ENCODE peak calls at places on chromosome 12, in six cellular contexts. One of them, this sample, is unnamed.

GRCh38 chr12:27545666-27546065 is 21.7 kb downstream of the PPFIBP1 start:
- DNase-seq in CD8-positive, alpha-beta T cell: no peak
- DNase-seq in H9: no peak
- DNase-seq in Caco-2: no peak
- DNase-seq in upper lobe of right lung: no peak
- DNase-seq in ovary: no peak
- DNase-seq in this sample: no peak

GRCh38 chr12:27814851-27815591 is 35.0 kb upstream of the MANSC4 start:
- DNase-seq in CD8-positive, alpha-beta T cell: no peak
- DNase-seq in H9: no peak
- DNase-seq in Caco-2: peak; percentile 23
- DNase-seq in upper lobe of right lung: no peak
- DNase-seq in ovary: no peak
- DNase-seq in this sample: no peak

GRCh38 chr12:111363578-111363977 is 5.3 kb downstream of the PHETA1 start:
- DNase-seq in CD8-positive, alpha-beta T cell: no peak
- DNase-seq in H9: no peak
- DNase-seq in Caco-2: no peak
- DNase-seq in upper lobe of right lung: no peak
- DNase-seq in ovary: no peak
- DNase-seq in this sample: no peak

GRCh38 chr12:57154076-57154475 is 6.7 kb upstream of the LRP1-AS start:
- DNase-seq in CD8-positive, alpha-beta T cell: no peak
- DNase-seq in H9: no peak
- DNase-seq in Caco-2: no peak
- DNase-seq in upper lobe of right lung: no peak
- DNase-seq in ovary: no peak
- DNase-seq in this sample: no peak

GRCh38 chr12:65952737-65953209 is 128.5 kb downstream of the HMGA2 start:
- DNase-seq in CD8-positive, alpha-beta T cell: no peak
- DNase-seq in H9: no peak
- DNase-seq in Caco-2: no peak
- DNase-seq in upper lobe of right lung: no peak
- DNase-seq in ovary: no peak
- DNase-seq in this sample: no peak

GRCh38 chr12:51839310-51839943 is 9.1 kb downstream of the FIGNL2 start:
- DNase-seq in CD8-positive, alpha-beta T cell: no peak
- DNase-seq in H9: no peak
- DNase-seq in Caco-2: no peak
- DNase-seq in upper lobe of right lung: no peak
- DNase-seq in ovary: no peak
- DNase-seq in this sample: no peak

GRCh38 chr12:56261503-56262230 is 3.5 kb upstream of the ANKRD52 start:
- DNase-seq in CD8-positive, alpha-beta T cell: no peak
- DNase-seq in H9: no peak
- DNase-seq in Caco-2: peak; percentile 71
- DNase-seq in upper lobe of right lung: no peak
- DNase-seq in ovary: no peak
- DNase-seq in this sample: no peak

GRCh38 chr12:12508612-12509011 is 54.1 kb downstream of the DUSP16 start:
- DNase-seq in CD8-positive, alpha-beta T cell: no peak
- DNase-seq in H9: no peak
- DNase-seq in Caco-2: no peak
- DNase-seq in upper lobe of right lung: no peak
- DNase-seq in ovary: no peak
- DNase-seq in this sample: no peak

GRCh38 chr12:124827588-124828184 is 36.0 kb downstream of the SCARB1 start:
- DNase-seq in CD8-positive, alpha-beta T cell: no peak
- DNase-seq in H9: no peak
- DNase-seq in Caco-2: peak; percentile 55
- DNase-seq in upper lobe of right lung: no peak
- DNase-seq in ovary: no peak
- DNase-seq in this sample: no peak

GRCh38 chr12:64160021-64160717 is 61.9 kb downstream of the KICS2 start:
- DNase-seq in CD8-positive, alpha-beta T cell: no peak
- DNase-seq in H9: no peak
- DNase-seq in Caco-2: no peak
- DNase-seq in upper lobe of right lung: no peak
- DNase-seq in ovary: no peak
- DNase-seq in this sample: no peak

GRCh38 chr12:117240356-117240755 is 50.1 kb upstream of the FBXO21 start:
- DNase-seq in CD8-positive, alpha-beta T cell: no peak
- DNase-seq in H9: no peak
- DNase-seq in Caco-2: no peak
- DNase-seq in upper lobe of right lung: no peak
- DNase-seq in ovary: no peak
- DNase-seq in this sample: no peak

GRCh38 chr12:88805692-88806091 is 225.4 kb upstream of the KITLG start:
- DNase-seq in CD8-positive, alpha-beta T cell: no peak
- DNase-seq in H9: peak; percentile 27
- DNase-seq in Caco-2: no peak
- DNase-seq in upper lobe of right lung: no peak
- DNase-seq in ovary: no peak
- DNase-seq in this sample: no peak

GRCh38 chr12:86917121-86917520 is 660.9 kb upstream of the MGAT4C start:
- DNase-seq in CD8-positive, alpha-beta T cell: no peak
- DNase-seq in H9: no peak
- DNase-seq in Caco-2: no peak
- DNase-seq in upper lobe of right lung: no peak
- DNase-seq in ovary: no peak
- DNase-seq in this sample: no peak

GRCh38 chr12:53939141-53940108 is 794 bp downstream of the HOXC13 start:
- DNase-seq in CD8-positive, alpha-beta T cell: no peak
- DNase-seq in H9: peak; percentile 65
- DNase-seq in Caco-2: peak; percentile 82
- DNase-seq in upper lobe of right lung: no peak
- DNase-seq in ovary: no peak
- DNase-seq in this sample: no peak

GRCh38 chr12:14948672-14949071 is 10.3 kb upstream of the ERP27 start:
- DNase-seq in CD8-positive, alpha-beta T cell: peak; percentile 65
- DNase-seq in H9: no peak
- DNase-seq in Caco-2: no peak
- DNase-seq in upper lobe of right lung: no peak
- DNase-seq in ovary: peak; percentile 41
- DNase-seq in this sample: peak; percentile 81

GRCh38 chr12:85979641-85980040 is 105.5 kb downstream of the NTS start:
- DNase-seq in CD8-positive, alpha-beta T cell: no peak
- DNase-seq in H9: no peak
- DNase-seq in Caco-2: no peak
- DNase-seq in upper lobe of right lung: no peak
- DNase-seq in ovary: no peak
- DNase-seq in this sample: no peak

GRCh38 chr12:69834147-69834546 is 9.1 kb downstream of the MYRFL start:
- DNase-seq in CD8-positive, alpha-beta T cell: no peak
- DNase-seq in H9: no peak
- DNase-seq in Caco-2: no peak
- DNase-seq in upper lobe of right lung: no peak
- DNase-seq in ovary: no peak
- DNase-seq in this sample: no peak

GRCh38 chr12:97756066-97756701 is 293.6 kb downstream of the RMST start:
- DNase-seq in CD8-positive, alpha-beta T cell: no peak
- DNase-seq in H9: no peak
- DNase-seq in Caco-2: no peak
- DNase-seq in upper lobe of right lung: no peak
- DNase-seq in ovary: no peak
- DNase-seq in this sample: no peak

GRCh38 chr12:109264095-109264942 is 44.8 kb downstream of the FOXN4 start:
- DNase-seq in CD8-positive, alpha-beta T cell: no peak
- DNase-seq in H9: peak; percentile 96
- DNase-seq in Caco-2: peak; percentile 90
- DNase-seq in upper lobe of right lung: peak; percentile 80
- DNase-seq in ovary: peak; percentile 70
- DNase-seq in this sample: no peak

GRCh38 chr12:182381-182883 is 31.5 kb downstream of the SLC6A12 start:
- DNase-seq in CD8-positive, alpha-beta T cell: no peak
- DNase-seq in H9: no peak
- DNase-seq in Caco-2: no peak
- DNase-seq in upper lobe of right lung: no peak
- DNase-seq in ovary: no peak
- DNase-seq in this sample: no peak

GRCh38 chr12:108691995-108692808 is 39.1 kb downstream of the CORO1C start:
- DNase-seq in CD8-positive, alpha-beta T cell: peak; percentile 24
- DNase-seq in H9: no peak
- DNase-seq in Caco-2: no peak
- DNase-seq in upper lobe of right lung: no peak
- DNase-seq in ovary: no peak
- DNase-seq in this sample: no peak

GRCh38 chr12:31323466-31324115 is 2.4 kb downstream of the SINHCAF start:
- DNase-seq in CD8-positive, alpha-beta T cell: peak; percentile 67
- DNase-seq in H9: peak; percentile 50
- DNase-seq in Caco-2: no peak
- DNase-seq in upper lobe of right lung: peak; percentile 80
- DNase-seq in ovary: peak; percentile 58
- DNase-seq in this sample: peak; percentile 79

GRCh38 chr12:60704171-60704914 is 1108.5 kb downstream of the SLC16A7 start:
- DNase-seq in CD8-positive, alpha-beta T cell: no peak
- DNase-seq in H9: no peak
- DNase-seq in Caco-2: no peak
- DNase-seq in upper lobe of right lung: no peak
- DNase-seq in ovary: no peak
- DNase-seq in this sample: no peak

GRCh38 chr12:65171870-65172269 is 2.5 kb downstream of the LEMD3 start:
- DNase-seq in CD8-positive, alpha-beta T cell: no peak
- DNase-seq in H9: no peak
- DNase-seq in Caco-2: no peak
- DNase-seq in upper lobe of right lung: no peak
- DNase-seq in ovary: no peak
- DNase-seq in this sample: peak; percentile 50

GRCh38 chr12:230925-231671 is 17.1 kb upstream of the SLC6A12 start:
- DNase-seq in CD8-positive, alpha-beta T cell: no peak
- DNase-seq in H9: peak; percentile 30
- DNase-seq in Caco-2: no peak
- DNase-seq in upper lobe of right lung: peak; percentile 51
- DNase-seq in ovary: no peak
- DNase-seq in this sample: no peak

GRCh38 chr12:9041321-9041720 is 52.0 kb downstream of the KLRG1 start:
- DNase-seq in CD8-positive, alpha-beta T cell: no peak
- DNase-seq in H9: no peak
- DNase-seq in Caco-2: no peak
- DNase-seq in upper lobe of right lung: no peak
- DNase-seq in ovary: peak; percentile 24
- DNase-seq in this sample: no peak

GRCh38 chr12:112907415-112908157 is 824 bp downstream of the OAS1 start:
- DNase-seq in CD8-positive, alpha-beta T cell: no peak
- DNase-seq in H9: no peak
- DNase-seq in Caco-2: no peak
- DNase-seq in upper lobe of right lung: no peak
- DNase-seq in ovary: no peak
- DNase-seq in this sample: no peak

DNA sequence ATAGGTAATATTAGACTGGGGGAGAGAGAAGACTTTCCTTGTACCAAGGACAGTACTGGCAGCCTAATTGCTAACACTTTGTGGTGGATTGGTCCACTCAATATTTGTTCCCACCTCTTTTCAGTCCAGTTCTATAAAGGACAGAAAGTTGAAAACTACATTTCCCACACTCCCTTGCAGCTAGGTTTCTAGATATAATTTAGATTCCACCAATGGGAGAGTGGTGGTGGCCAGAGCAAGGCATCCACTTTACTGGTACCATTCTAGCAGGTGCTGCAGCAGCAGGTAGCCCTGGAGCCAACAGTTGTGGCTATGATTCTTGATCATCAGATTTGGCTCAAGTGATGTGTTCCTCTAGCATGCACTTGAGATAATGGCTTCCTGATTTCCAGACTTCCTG is 24.6 kb downstream of the SLC38A1 start:
- DNase-seq in CD8-positive, alpha-beta T cell: no peak
- DNase-seq in H9: no peak
- DNase-seq in Caco-2: no peak
- DNase-seq in upper lobe of right lung: no peak
- DNase-seq in ovary: no peak
- DNase-seq in this sample: no peak
- H3K9me3 ChIP-seq in CD8-positive, alpha-beta T cell: no peaks in the 10 kb centered on the region
- H3K9me3 ChIP-seq in H9: no peaks in the 10 kb centered on the region
- H3K9me3 ChIP-seq in Caco-2: no peaks in the 10 kb centered on the region
- H3K9me3 ChIP-seq in upper lobe of right lung: no peaks in the 10 kb centered on the region
- H3K9me3 ChIP-seq in ovary: no peaks in the 10 kb centered on the region
- H3K9me3 ChIP-seq in this sample: no peaks in the 10 kb centered on the region

GRCh38 chr12:131192951-131193350 is 239.2 kb downstream of the ADGRD1 start:
- DNase-seq in CD8-positive, alpha-beta T cell: no peak
- DNase-seq in H9: peak; percentile 21
- DNase-seq in Caco-2: no peak
- DNase-seq in upper lobe of right lung: peak; percentile 40
- DNase-seq in ovary: no peak
- DNase-seq in this sample: no peak
- H3K9me3 ChIP-seq in CD8-positive, alpha-beta T cell: no peaks in the 10 kb centered on the region
- H3K9me3 ChIP-seq in H9: no peaks in the 10 kb centered on the region
- H3K9me3 ChIP-seq in Caco-2: no peaks in the 10 kb centered on the region
- H3K9me3 ChIP-seq in upper lobe of right lung: no peaks in the 10 kb centered on the region
- H3K9me3 ChIP-seq in ovary: no peaks in the 10 kb centered on the region
- H3K9me3 ChIP-seq in this sample: no peaks in the 10 kb centered on the region

GRCh38 chr12:126108247-126108646 is 1043.0 kb downstream of the AACS start:
- DNase-seq in CD8-positive, alpha-beta T cell: no peak
- DNase-seq in H9: no peak
- DNase-seq in Caco-2: no peak
- DNase-seq in upper lobe of right lung: no peak
- DNase-seq in ovary: no peak
- DNase-seq in this sample: no peak
- H3K9me3 ChIP-seq in CD8-positive, alpha-beta T cell: no peaks in the 10 kb centered on the region
- H3K9me3 ChIP-seq in H9: no peaks in the 10 kb centered on the region
- H3K9me3 ChIP-seq in Caco-2: no peaks in the 10 kb centered on the region
- H3K9me3 ChIP-seq in upper lobe of right lung: no peaks in the 10 kb centered on the region
- H3K9me3 ChIP-seq in ovary: no peaks in the 10 kb centered on the region
- H3K9me3 ChIP-seq in this sample: no peaks in the 10 kb centered on the region

DNA sequence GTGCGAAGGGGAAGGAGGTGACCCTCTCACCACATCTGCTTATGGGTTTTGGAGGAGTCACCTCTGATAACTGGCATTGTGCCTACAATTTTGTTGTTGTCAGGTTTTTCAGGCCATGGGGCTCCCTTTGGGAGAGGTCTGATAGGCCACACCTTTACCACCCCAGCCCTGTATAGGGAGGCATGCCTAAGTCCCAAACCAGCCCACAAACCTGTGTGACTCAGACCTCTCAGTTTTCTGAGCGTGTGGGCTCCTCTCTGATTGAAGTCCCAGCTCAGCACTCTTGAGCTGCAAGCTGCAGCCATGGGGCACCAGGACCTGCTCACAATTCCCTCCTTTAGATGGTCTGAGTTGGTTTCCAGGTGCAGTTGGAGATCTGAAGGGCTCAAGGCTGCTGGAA is 1429.3 kb upstream of the TMEM132C start:
- DNase-seq in CD8-positive, alpha-beta T cell: no peak
- DNase-seq in H9: no peak
- DNase-seq in Caco-2: no peak
- DNase-seq in upper lobe of right lung: no peak
- DNase-seq in ovary: no peak
- DNase-seq in this sample: no peak
- H3K9me3 ChIP-seq in CD8-positive, alpha-beta T cell: no peaks in the 10 kb centered on the region
- H3K9me3 ChIP-seq in H9: no peaks in the 10 kb centered on the region
- H3K9me3 ChIP-seq in Caco-2: peaks cover 6% of the 10 kb centered on the region
- H3K9me3 ChIP-seq in upper lobe of right lung: peaks cover 10% of the 10 kb centered on the region
- H3K9me3 ChIP-seq in ovary: peaks cover 3% of the 10 kb centered on the region
- H3K9me3 ChIP-seq in this sample: no peaks in the 10 kb centered on the region

This sample was measured in CD4-positive, alpha-beta memory T cell.